ENCODE peak calls at places on chromosomes 11 and 22, in nine cellular contexts. E is adrenal gland, W is GM23338, T is fibroblast of pulmonary artery, M is Caco-2, F is fibroblast of the aortic adventitia, S is colonic mucosa, P is pancreas, R is H1. I is an unnamed sample.

GRCh38 chr22:22474733-22475132 is 33.8 kb downstream of the ZNF280B start:
- DNase-seq in E (no peak), W (peak; percentile 20), T (no peak), M (no peak), F (no peak), S (no peak), P (no peak), R (no peak), I (no peak)

GRCh38 chr11:79439893-79440450 is 858 bp downstream of the TENM4 start:
- DNase-seq in E (peak; percentile 37), W (peak; percentile 65), T (no peak), M (no peak), F (no peak), S (peak; percentile 19), P (peak; percentile 18), R (no peak), I (no peak)

GRCh38 chr11:113240790-113241189 is 73.6 kb upstream of the TTC12 start:
- DNase-seq in E (no peak), W (no peak), T (no peak), M (no peak), F (no peak), S (no peak), P (no peak), R (no peak), I (no peak)

GRCh38 chr11:68950268-68950667 is 30.5 kb downstream of the MRGPRD start:
- DNase-seq in E (no peak), W (peak; percentile 85), T (peak; percentile 25), M (no peak), F (peak; percentile 4), S (no peak), P (no peak), R (no peak), I (no peak)

GRCh38 chr11:31807791-31808074 is 3.4 kb downstream of the PAX6 start:
- DNase-seq in E (no peak), W (no peak), T (no peak), M (no peak), F (no peak), S (no peak), P (no peak), R (no peak), I (no peak)

GRCh38 chr11:68014157-68014965 is 4.2 kb downstream of the ALDH3B1 start:
- DNase-seq in E (peak; percentile 92), W (no peak), T (peak; percentile 86), M (no peak), F (peak; percentile 67), S (peak; percentile 80), P (peak; percentile 71), R (no peak), I (peak; percentile 75)

GRCh38 chr11:86804871-86805415 is 4.6 kb downstream of the PRSS23 start:
- DNase-seq in E (no peak), W (no peak), T (peak; percentile 65), M (no peak), F (peak; percentile 84), S (no peak), P (no peak), R (no peak), I (no peak)

GRCh38 chr11:27710536-27710935 is 10.3 kb upstream of the BDNF start:
- DNase-seq in E (no peak), W (no peak), T (no peak), M (no peak), F (no peak), S (no peak), P (no peak), R (no peak), I (no peak)

GRCh38 chr11:94706211-94706610 is 61.9 kb upstream of the AMOTL1 start:
- DNase-seq in E (no peak), W (no peak), T (no peak), M (no peak), F (peak; percentile 56), S (no peak), P (no peak), R (no peak), I (peak; percentile 46)

GRCh38 chr11:59212744-59213573 is at the start of gene MPEG1:
- DNase-seq in E (no peak), W (no peak), T (no peak), M (no peak), F (no peak), S (no peak), P (no peak), R (no peak), I (no peak)
- H3K4me3 ChIP-seq in E (no peak within 1 kb of the TSS), W (no peak within 1 kb of the TSS), T (no peak within 1 kb of the TSS), M (no peak within 1 kb of the TSS), F (no peak within 1 kb of the TSS), S (no peak within 1 kb of the TSS), P (no peak within 1 kb of the TSS), R (no peak within 1 kb of the TSS), I (no peak within 1 kb of the TSS)

GRCh38 chr11:99818991-99819390 is 798.2 kb downstream of the CNTN5 start:
- DNase-seq in E (no peak), W (no peak), T (no peak), M (no peak), F (no peak), S (no peak), P (no peak), R (no peak), I (no peak)

GRCh38 chr11:99814021-99814420 is 793.3 kb downstream of the CNTN5 start:
- DNase-seq in E (no peak), W (no peak), T (no peak), M (no peak), F (no peak), S (no peak), P (no peak), R (no peak), I (no peak)

DNA sequence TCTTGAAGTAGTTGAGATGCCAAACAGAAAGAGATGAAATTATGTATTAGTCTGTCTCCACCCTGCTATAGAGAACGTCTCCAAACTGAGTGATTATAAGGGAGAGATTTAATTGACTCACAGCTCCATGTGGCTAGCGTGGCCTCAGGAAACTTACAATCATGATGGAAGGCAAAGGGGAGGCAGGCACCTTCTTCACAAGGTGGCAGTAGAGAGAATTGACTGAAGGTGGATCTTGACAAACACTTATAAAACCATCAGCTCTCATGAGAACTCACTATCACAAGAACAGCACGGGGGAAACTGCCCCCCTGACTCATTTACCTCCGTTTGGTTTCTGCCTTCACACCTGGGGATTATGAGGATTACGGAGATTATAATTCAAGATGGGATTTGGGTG is 794.0 kb downstream of the CNTN5 start:
- DNase-seq in E (no peak), W (peak; percentile 34), T (no peak), M (no peak), F (no peak), S (no peak), P (no peak), R (no peak), I (no peak)
- TF ChIP-seq CTCF in E (no peak), W (peak; percentile 43), T (no peak), M (peak; percentile 36), F (no peak), S (no peak), P (no peak), R (peak; percentile 46), I (no peak)

DNA sequence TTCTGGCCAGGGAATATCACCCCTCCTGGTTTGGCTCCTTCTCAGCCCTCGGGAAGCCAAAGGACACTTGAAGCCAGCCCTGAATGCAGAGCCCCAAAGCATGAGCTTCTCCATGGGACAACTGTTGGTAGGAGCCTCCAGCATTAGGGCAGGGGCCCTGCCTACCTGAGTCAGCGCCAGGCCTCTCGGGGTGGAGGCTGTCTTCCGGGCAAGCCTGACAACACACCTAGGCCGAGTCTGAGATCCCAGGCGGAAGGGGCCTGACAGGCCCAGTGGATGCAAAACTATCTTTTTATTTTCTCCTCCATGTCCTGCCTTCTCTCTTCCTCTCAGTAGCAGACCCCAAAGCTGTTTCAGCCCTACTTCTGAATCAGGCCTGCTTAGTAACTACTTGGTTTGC is 27.6 kb downstream of the RCOR2 start:
- DNase-seq in E (no peak), W (no peak), T (no peak), M (no peak), F (no peak), S (peak; percentile 78), P (no peak), R (no peak), I (no peak)
- H3K4me3 ChIP-seq in E (no peak overlapping the region), W (no peak overlapping the region), T (no peak overlapping the region), M (peak overlapping the region; percentile 56), F (no peak overlapping the region), S (peak overlapping the region; percentile 33), P (peak overlapping the region; percentile 34), R (no peak overlapping the region), I (no peak overlapping the region)

GRCh38 chr11:18270102-18270501 is 4.0 kb downstream of the SAA1 start:
- DNase-seq in E (no peak), W (peak; percentile 37), T (no peak), M (no peak), F (no peak), S (no peak), P (no peak), R (no peak), I (no peak)
- TF ChIP-seq CTCF in E (no peak), W (peak; percentile 24), T (no peak), M (no peak), F (no peak), S (no peak), P (no peak), R (peak; percentile 12), I (no peak)

GRCh38 chr22:44667829-44668189 is 34.2 kb upstream of the PRR5 start:
- DNase-seq in E (no peak), W (no peak), T (no peak), M (peak; percentile 27), F (no peak), S (no peak), P (no peak), R (no peak), I (no peak)
- H3K4me3 ChIP-seq in E (no peak overlapping the region), W (peak overlapping the region; percentile 70), T (peak overlapping the region; percentile 55), M (peak overlapping the region; percentile 68), F (no peak overlapping the region), S (peak overlapping the region; percentile 22), P (peak overlapping the region; percentile 40), R (peak overlapping the region; percentile 52), I (peak overlapping the region; percentile 62)

DNA sequence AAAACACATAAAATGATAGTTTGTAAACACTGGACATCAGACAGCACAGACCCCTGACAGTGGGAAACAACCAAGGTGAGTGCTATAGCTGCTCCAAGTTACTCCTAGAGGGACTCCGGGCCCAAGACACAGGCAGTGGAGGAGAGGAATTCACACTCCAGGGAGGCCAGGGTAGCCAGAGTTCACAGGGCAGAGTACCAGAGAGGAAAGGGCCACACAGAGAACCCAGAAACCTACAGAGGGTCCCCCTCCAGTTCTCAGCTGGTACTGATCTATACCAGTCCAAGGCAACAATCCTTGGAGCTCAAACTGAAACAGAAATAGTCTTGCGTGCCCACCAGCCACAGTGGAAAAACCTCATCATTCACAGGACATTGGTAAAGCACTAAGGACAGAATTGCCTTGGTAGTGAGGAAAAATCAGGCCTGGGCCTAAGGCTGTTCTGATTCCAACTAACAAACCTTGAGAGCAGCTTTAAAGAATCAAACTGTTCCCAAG is 7.6 kb downstream of the VPS37C start:
- DNase-seq in E (no peak), W (peak; percentile 36), T (peak; percentile 25), M (no peak), F (peak; percentile 26), S (no peak), P (no peak), R (no peak), I (peak; percentile 54)
- TF ChIP-seq CTCF in E (no peak), W (no peak), T (no peak), M (no peak), F (no peak), S (no peak), P (no peak), R (no peak), I (peak; percentile 25)

GRCh38 chr22:42152661-42153270 is 22.2 kb upstream of the CYP2D6 start:
- DNase-seq in E (no peak), W (no peak), T (no peak), M (no peak), F (no peak), S (no peak), P (no peak), R (no peak), I (no peak)
- H3K4me3 ChIP-seq in E (no peak overlapping the region), W (no peak overlapping the region), T (no peak overlapping the region), M (no peak overlapping the region), F (no peak overlapping the region), S (no peak overlapping the region), P (no peak overlapping the region), R (no peak overlapping the region), I (no peak overlapping the region)

GRCh38 chr11:34602245-34602644 is 18.6 kb upstream of the EHF start:
- DNase-seq in E (no peak), W (no peak), T (no peak), M (no peak), F (no peak), S (peak; percentile 73), P (peak; percentile 59), R (no peak), I (no peak)
- TF ChIP-seq CTCF in E (no peak), W (no peak), T (no peak), M (no peak), F (no peak), S (no peak), P (no peak), R (no peak), I (no peak)

I was measured in AG10803.